ENCODE peak calls at places on chromosome 14, in ten cellular contexts. One of them, this sample, is unnamed.

GRCh38 chr14:53047302-53047701 is 96.5 kb upstream of the FERMT2 start:
- DNase-seq in Kasumi-1: no peak
- DNase-seq in HCEC 1CT: no peak
- DNase-seq in hepatic stellate cell: no peak
- DNase-seq in HEK293T: peak; percentile 9
- DNase-seq in astrocyte of the spinal cord: no peak
- DNase-seq in stimulated activated CD4-positive, alpha-beta T cell treated with anti-CD3 and anti-CD28 coated beads, Interleukin-2, amount 100 ng/mL, for 48 hours: no peak
- DNase-seq in fibroblast of pulmonary artery: no peak
- DNase-seq in effector CD4-positive, alpha-beta T cell: no peak
- DNase-seq in activated T-cell treated with anti-CD3 and anti-CD28 coated beads for 1 hour: no peak
- DNase-seq in this sample: no peak

GRCh38 chr14:21455592-21455911 is 371 bp downstream of the CHD8 start:
- DNase-seq in Kasumi-1: peak; percentile 53
- DNase-seq in HCEC 1CT: peak; percentile 31
- DNase-seq in hepatic stellate cell: peak; percentile 24
- DNase-seq in HEK293T: no peak
- DNase-seq in astrocyte of the spinal cord: no peak
- DNase-seq in stimulated activated CD4-positive, alpha-beta T cell treated with anti-CD3 and anti-CD28 coated beads, Interleukin-2, amount 100 ng/mL, for 48 hours: no peak
- DNase-seq in fibroblast of pulmonary artery: peak; percentile 20
- DNase-seq in effector CD4-positive, alpha-beta T cell: peak; percentile 4
- DNase-seq in activated T-cell treated with anti-CD3 and anti-CD28 coated beads for 1 hour: no peak
- DNase-seq in this sample: no peak

GRCh38 chr14:43105305-43105704 is 1401.8 kb downstream of the FSCB start:
- DNase-seq in Kasumi-1: no peak
- DNase-seq in HCEC 1CT: no peak
- DNase-seq in hepatic stellate cell: no peak
- DNase-seq in HEK293T: no peak
- DNase-seq in astrocyte of the spinal cord: no peak
- DNase-seq in stimulated activated CD4-positive, alpha-beta T cell treated with anti-CD3 and anti-CD28 coated beads, Interleukin-2, amount 100 ng/mL, for 48 hours: no peak
- DNase-seq in fibroblast of pulmonary artery: no peak
- DNase-seq in effector CD4-positive, alpha-beta T cell: no peak
- DNase-seq in activated T-cell treated with anti-CD3 and anti-CD28 coated beads for 1 hour: no peak
- DNase-seq in this sample: no peak

GRCh38 chr14:94177806-94178205 is 3.7 kb downstream of the PPP4R4 start:
- DNase-seq in Kasumi-1: no peak
- DNase-seq in HCEC 1CT: no peak
- DNase-seq in hepatic stellate cell: no peak
- DNase-seq in HEK293T: no peak
- DNase-seq in astrocyte of the spinal cord: no peak
- DNase-seq in stimulated activated CD4-positive, alpha-beta T cell treated with anti-CD3 and anti-CD28 coated beads, Interleukin-2, amount 100 ng/mL, for 48 hours: no peak
- DNase-seq in fibroblast of pulmonary artery: no peak
- DNase-seq in effector CD4-positive, alpha-beta T cell: no peak
- DNase-seq in activated T-cell treated with anti-CD3 and anti-CD28 coated beads for 1 hour: no peak
- DNase-seq in this sample: no peak

GRCh38 chr14:71209888-71210287 is 302.6 kb downstream of the PCNX1 start:
- DNase-seq in Kasumi-1: no peak
- DNase-seq in HCEC 1CT: no peak
- DNase-seq in hepatic stellate cell: no peak
- DNase-seq in HEK293T: no peak
- DNase-seq in astrocyte of the spinal cord: no peak
- DNase-seq in stimulated activated CD4-positive, alpha-beta T cell treated with anti-CD3 and anti-CD28 coated beads, Interleukin-2, amount 100 ng/mL, for 48 hours: no peak
- DNase-seq in fibroblast of pulmonary artery: no peak
- DNase-seq in effector CD4-positive, alpha-beta T cell: no peak
- DNase-seq in activated T-cell treated with anti-CD3 and anti-CD28 coated beads for 1 hour: no peak
- DNase-seq in this sample: no peak

GRCh38 chr14:90235179-90235976 is 21.0 kb upstream of the PSMC1 start:
- DNase-seq in Kasumi-1: peak; percentile 75
- DNase-seq in HCEC 1CT: peak; percentile 23
- DNase-seq in hepatic stellate cell: peak; percentile 70
- DNase-seq in HEK293T: peak; percentile 84
- DNase-seq in astrocyte of the spinal cord: peak; percentile 61
- DNase-seq in stimulated activated CD4-positive, alpha-beta T cell treated with anti-CD3 and anti-CD28 coated beads, Interleukin-2, amount 100 ng/mL, for 48 hours: peak; percentile 77
- DNase-seq in fibroblast of pulmonary artery: peak; percentile 68
- DNase-seq in effector CD4-positive, alpha-beta T cell: peak; percentile 43
- DNase-seq in activated T-cell treated with anti-CD3 and anti-CD28 coated beads for 1 hour: peak; percentile 54
- DNase-seq in this sample: peak; percentile 70

GRCh38 chr14:73788871-73789590 is 62.6 kb upstream of the PTGR2 start:
- DNase-seq in Kasumi-1: no peak
- DNase-seq in HCEC 1CT: no peak
- DNase-seq in hepatic stellate cell: no peak
- DNase-seq in HEK293T: no peak
- DNase-seq in astrocyte of the spinal cord: no peak
- DNase-seq in stimulated activated CD4-positive, alpha-beta T cell treated with anti-CD3 and anti-CD28 coated beads, Interleukin-2, amount 100 ng/mL, for 48 hours: no peak
- DNase-seq in fibroblast of pulmonary artery: no peak
- DNase-seq in effector CD4-positive, alpha-beta T cell: no peak
- DNase-seq in activated T-cell treated with anti-CD3 and anti-CD28 coated beads for 1 hour: no peak
- DNase-seq in this sample: no peak

GRCh38 chr14:24074625-24075484 is 3.5 kb downstream of the CPNE6 start:
- DNase-seq in Kasumi-1: no peak
- DNase-seq in HCEC 1CT: no peak
- DNase-seq in hepatic stellate cell: no peak
- DNase-seq in HEK293T: no peak
- DNase-seq in astrocyte of the spinal cord: no peak
- DNase-seq in stimulated activated CD4-positive, alpha-beta T cell treated with anti-CD3 and anti-CD28 coated beads, Interleukin-2, amount 100 ng/mL, for 48 hours: no peak
- DNase-seq in fibroblast of pulmonary artery: no peak
- DNase-seq in effector CD4-positive, alpha-beta T cell: no peak
- DNase-seq in activated T-cell treated with anti-CD3 and anti-CD28 coated beads for 1 hour: no peak
- DNase-seq in this sample: no peak

GRCh38 chr14:92610849-92611271 is 97.3 kb downstream of the RIN3 start:
- DNase-seq in Kasumi-1: no peak
- DNase-seq in HCEC 1CT: no peak
- DNase-seq in hepatic stellate cell: no peak
- DNase-seq in HEK293T: no peak
- DNase-seq in astrocyte of the spinal cord: no peak
- DNase-seq in stimulated activated CD4-positive, alpha-beta T cell treated with anti-CD3 and anti-CD28 coated beads, Interleukin-2, amount 100 ng/mL, for 48 hours: no peak
- DNase-seq in fibroblast of pulmonary artery: no peak
- DNase-seq in effector CD4-positive, alpha-beta T cell: no peak
- DNase-seq in activated T-cell treated with anti-CD3 and anti-CD28 coated beads for 1 hour: no peak
- DNase-seq in this sample: no peak

GRCh38 chr14:34297786-34298520 is 164.1 kb downstream of the SPTSSA start:
- DNase-seq in Kasumi-1: no peak
- DNase-seq in HCEC 1CT: no peak
- DNase-seq in hepatic stellate cell: no peak
- DNase-seq in HEK293T: no peak
- DNase-seq in astrocyte of the spinal cord: no peak
- DNase-seq in stimulated activated CD4-positive, alpha-beta T cell treated with anti-CD3 and anti-CD28 coated beads, Interleukin-2, amount 100 ng/mL, for 48 hours: no peak
- DNase-seq in fibroblast of pulmonary artery: no peak
- DNase-seq in effector CD4-positive, alpha-beta T cell: no peak
- DNase-seq in activated T-cell treated with anti-CD3 and anti-CD28 coated beads for 1 hour: no peak
- DNase-seq in this sample: no peak

GRCh38 chr14:99327458-99328250 is 55.7 kb upstream of the BCL11B start:
- DNase-seq in Kasumi-1: no peak
- DNase-seq in HCEC 1CT: no peak
- DNase-seq in hepatic stellate cell: no peak
- DNase-seq in HEK293T: no peak
- DNase-seq in astrocyte of the spinal cord: no peak
- DNase-seq in stimulated activated CD4-positive, alpha-beta T cell treated with anti-CD3 and anti-CD28 coated beads, Interleukin-2, amount 100 ng/mL, for 48 hours: no peak
- DNase-seq in fibroblast of pulmonary artery: no peak
- DNase-seq in effector CD4-positive, alpha-beta T cell: no peak
- DNase-seq in activated T-cell treated with anti-CD3 and anti-CD28 coated beads for 1 hour: no peak
- DNase-seq in this sample: no peak

GRCh38 chr14:68392393-68393085 is 400.3 kb downstream of the ZFP36L1 start:
- DNase-seq in Kasumi-1: peak; percentile 33
- DNase-seq in HCEC 1CT: no peak
- DNase-seq in hepatic stellate cell: no peak
- DNase-seq in HEK293T: no peak
- DNase-seq in astrocyte of the spinal cord: no peak
- DNase-seq in stimulated activated CD4-positive, alpha-beta T cell treated with anti-CD3 and anti-CD28 coated beads, Interleukin-2, amount 100 ng/mL, for 48 hours: no peak
- DNase-seq in fibroblast of pulmonary artery: peak; percentile 35
- DNase-seq in effector CD4-positive, alpha-beta T cell: no peak
- DNase-seq in activated T-cell treated with anti-CD3 and anti-CD28 coated beads for 1 hour: no peak
- DNase-seq in this sample: peak; percentile 79

GRCh38 chr14:68359862-68360552 is 432.9 kb downstream of the ZFP36L1 start:
- DNase-seq in Kasumi-1: peak; percentile 74
- DNase-seq in HCEC 1CT: peak; percentile 20
- DNase-seq in hepatic stellate cell: peak; percentile 41
- DNase-seq in HEK293T: peak; percentile 11
- DNase-seq in astrocyte of the spinal cord: peak; percentile 48
- DNase-seq in stimulated activated CD4-positive, alpha-beta T cell treated with anti-CD3 and anti-CD28 coated beads, Interleukin-2, amount 100 ng/mL, for 48 hours: no peak
- DNase-seq in fibroblast of pulmonary artery: peak; percentile 53
- DNase-seq in effector CD4-positive, alpha-beta T cell: no peak
- DNase-seq in activated T-cell treated with anti-CD3 and anti-CD28 coated beads for 1 hour: no peak
- DNase-seq in this sample: peak; percentile 78